ENCODE peak calls at places on chromosome 20, in four cellular contexts. T is endothelial cell of umbilical vein, R is IMR-90, M is GM12878. D is an unnamed sample.

GRCh38 chr20:32059189-32059588 is 7.1 kb downstream of the HCK start:
- DNase-seq in T (no peak), R (no peak), M (no peak), D (no peak)

GRCh38 chr20:58833921-58834320 is 16.8 kb downstream of the GNAS-AS1 start:
- DNase-seq in T (no peak), R (no peak), M (no peak), D (no peak)

GRCh38 chr20:51512645-51513044 is 29.9 kb downstream of the NFATC2 start:
- DNase-seq in T (no peak), R (no peak), M (no peak), D (no peak)

GRCh38 chr20:11676618-11677289 is 240.9 kb upstream of the BTBD3 start:
- DNase-seq in T (peak; percentile 51), R (peak; percentile 42), M (no peak), D (peak; percentile 3)

GRCh38 chr20:52047811-52048302 is 143.7 kb downstream of the ZFP64 start:
- DNase-seq in T (peak; percentile 26), R (peak; percentile 67), M (no peak), D (no peak)

GRCh38 chr20:20212675-20213096 is 155.2 kb upstream of the INSM1 start:
- DNase-seq in T (no peak), R (no peak), M (no peak), D (no peak)

GRCh38 chr20:25859649-25860530 is 163.2 kb upstream of the ZNF337 start:
- DNase-seq in T (peak; percentile 61), R (no peak), M (no peak), D (peak; percentile 64)

GRCh38 chr20:35791823-35792222 is 20.0 kb downstream of the PHF20 start:
- DNase-seq in T (no peak), R (peak; percentile 93), M (no peak), D (no peak)

GRCh38 chr20:47540443-47541354 is 39.0 kb downstream of the NCOA3 start:
- DNase-seq in T (no peak), R (peak; percentile 24), M (peak; percentile 21), D (peak; percentile 53)

GRCh38 chr20:35568645-35569044 is 26.8 kb downstream of the ERGIC3 start:
- DNase-seq in T (no peak), R (no peak), M (no peak), D (peak; percentile 25)

GRCh38 chr20:32608664-32609015 is 23.5 kb upstream of the NOL4L start:
- DNase-seq in T (no peak), R (no peak), M (no peak), D (no peak)

GRCh38 chr20:15257071-15257470 is 919.7 kb upstream of the FLRT3 start:
- DNase-seq in T (no peak), R (no peak), M (no peak), D (no peak)

GRCh38 chr20:1861347-1861987 is 33.7 kb upstream of the SIRPA start:
- DNase-seq in T (peak; percentile 31), R (peak; percentile 25), M (no peak), D (no peak)

GRCh38 chr20:48066256-48066655 is 281.0 kb upstream of the SULF2 start:
- DNase-seq in T (peak; percentile 25), R (peak; percentile 31), M (no peak), D (no peak)

GRCh38 chr20:29878777-29879442 is 1378.6 kb upstream of the DEFB115 start:
- DNase-seq in T (no peak), R (no peak), M (no peak), D (no peak)

GRCh38 chr20:18633411-18633810 is 45.6 kb downstream of the DTD1 start:
- DNase-seq in T (no peak), R (no peak), M (no peak), D (no peak)

GRCh38 chr20:3777726-3778629 is 3.3 kb downstream of the SPEF1 start:
- DNase-seq in T (peak; percentile 39), R (no peak), M (no peak), D (no peak)

GRCh38 chr20:30985386-30985785 is 272.1 kb upstream of the DEFB115 start:
- DNase-seq in T (no peak), R (no peak), M (no peak), D (no peak)

GRCh38 chr20:31587545-31588389 is 17.3 kb upstream of the ID1 start:
- DNase-seq in T (peak; percentile 36), R (no peak), M (no peak), D (no peak)

GRCh38 chr20:2149507-2149906 is 47.9 kb downstream of the STK35 start:
- DNase-seq in T (no peak), R (peak; percentile 62), M (no peak), D (no peak)

GRCh38 chr20:36092424-36093024 is 62.0 kb upstream of the EPB41L1 start:
- DNase-seq in T (peak; percentile 14), R (no peak), M (no peak), D (peak; percentile 56)

GRCh38 chr20:63295422-63295821 is 2.4 kb downstream of the COL20A1 start:
- DNase-seq in T (no peak), R (no peak), M (no peak), D (no peak)

GRCh38 chr20:5008743-5009142 is 7.4 kb upstream of the SLC23A2 start:
- DNase-seq in T (no peak), R (peak; percentile 11), M (no peak), D (no peak)

GRCh38 chr20:23254034-23254433 is 96.6 kb upstream of the NXT1 start:
- DNase-seq in T (no peak), R (no peak), M (no peak), D (no peak)

GRCh38 chr20:49290608-49291191 is 12.8 kb upstream of the ZNFX1 start:
- DNase-seq in T (no peak), R (no peak), M (no peak), D (no peak)

GRCh38 chr20:60345106-60345505 is 386.9 kb downstream of the CDH26 start:
- DNase-seq in T (no peak), R (no peak), M (no peak), D (no peak)

GRCh38 chr20:60338556-60338955 is 380.3 kb downstream of the CDH26 start:
- DNase-seq in T (no peak), R (no peak), M (no peak), D (no peak)

GRCh38 chr20:60340232-60340631 is 382.0 kb downstream of the CDH26 start:
- DNase-seq in T (no peak), R (no peak), M (no peak), D (peak; percentile 22)

DNA sequence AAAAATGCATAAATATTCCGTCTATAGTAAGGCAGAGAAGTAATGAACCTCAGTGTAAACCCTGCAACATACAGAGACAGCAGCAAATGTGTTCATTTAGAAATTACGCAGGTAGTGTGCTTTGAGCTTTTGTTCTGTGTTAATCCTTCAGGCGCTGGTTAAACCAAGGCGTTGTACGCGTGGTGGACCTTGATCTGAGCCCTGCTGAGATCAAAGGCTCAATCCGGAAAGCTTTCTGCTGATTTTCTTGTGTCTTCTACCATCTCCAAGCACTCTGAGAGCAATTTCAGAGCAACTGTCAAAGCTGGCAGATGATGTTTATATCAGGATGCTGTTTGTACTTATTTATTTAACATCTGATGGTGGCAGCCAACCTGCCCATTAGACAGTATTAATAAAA is 382.8 kb downstream of the CDH26 start:
- DNase-seq in T (no peak), R (no peak), M (no peak), D (no peak)
- TF ChIP-seq FOS in T (no peak), R (no peak), M (no peak), D (no peak)

DNA sequence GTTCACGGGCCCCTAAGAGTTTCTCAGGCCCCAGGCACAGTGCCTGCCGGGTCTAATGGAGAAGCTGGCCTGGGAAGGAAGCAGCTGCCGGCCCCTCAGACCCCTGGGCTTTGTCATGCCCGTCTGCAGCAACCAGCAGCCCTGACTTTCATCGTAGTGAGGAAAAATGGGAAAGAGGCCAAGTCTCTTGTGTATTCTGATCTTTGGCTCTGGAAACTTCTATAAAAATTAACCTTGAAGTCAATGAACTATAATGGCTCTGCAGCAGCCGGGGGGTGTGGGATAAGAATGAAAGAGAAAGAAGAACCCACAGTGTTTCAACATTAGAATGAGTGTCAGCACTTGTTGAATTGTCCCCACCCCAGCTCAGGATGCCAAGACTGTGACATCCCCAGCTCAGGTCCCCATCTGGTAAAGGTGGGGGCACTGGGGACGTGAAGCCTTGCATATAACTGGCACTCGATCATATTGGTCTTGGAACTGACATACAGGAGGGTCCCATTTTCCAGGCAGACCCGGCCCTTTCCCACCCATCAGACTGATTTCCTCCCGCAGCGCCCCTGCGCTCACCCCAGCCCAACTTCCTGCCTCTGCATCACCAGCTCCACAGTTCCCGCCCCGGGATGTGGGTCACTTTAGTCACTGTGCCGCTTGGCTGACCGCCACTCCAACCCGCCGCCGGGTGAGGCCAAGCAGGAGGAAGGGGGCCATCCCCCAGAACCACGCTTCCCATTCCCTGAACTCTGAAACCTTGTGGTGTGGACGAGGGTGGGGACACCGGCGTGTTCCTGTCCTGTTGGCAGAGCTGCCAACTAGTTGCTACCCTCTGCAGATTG is 12.7 kb downstream of the TGM2 start:
- DNase-seq in T (peak; percentile 97), R (peak; percentile 73), M (peak; percentile 25), D (no peak)
- TF ChIP-seq FOS in T (peak; percentile 80), R (no peak), M (no peak), D (no peak)

GRCh38 chr20:59948828-59949720 is 8.9 kb downstream of the FAM217B start:
- DNase-seq in T (peak; percentile 57), R (peak; percentile 67), M (no peak), D (no peak)
- TF ChIP-seq FOS in T (no peak), R (no peak), M (no peak), D (no peak)

DNA sequence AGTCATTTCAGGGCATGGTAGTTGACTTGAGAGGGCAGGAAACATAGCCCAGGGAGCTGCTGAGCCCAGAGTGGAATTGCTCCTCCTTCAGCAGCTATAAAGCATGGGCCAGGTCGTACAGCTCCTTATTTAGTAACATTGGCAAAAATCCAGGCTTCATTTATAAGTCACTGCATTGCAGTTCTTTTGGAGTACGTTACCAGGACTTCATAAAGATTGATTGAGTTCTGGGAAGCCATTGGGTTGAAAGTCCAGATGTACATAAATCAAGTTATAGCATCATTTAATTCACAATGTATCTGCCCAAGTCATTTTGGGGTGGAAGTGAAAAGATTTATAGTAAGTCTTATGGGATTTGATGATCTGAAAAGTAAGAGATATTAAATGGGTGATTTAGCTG is 53.0 kb upstream of the ANKEF1 start:
- DNase-seq in T (no peak), R (no peak), M (no peak), D (no peak)
- TF ChIP-seq FOS in T (no peak), R (no peak), M (no peak), D (no peak)

DNA sequence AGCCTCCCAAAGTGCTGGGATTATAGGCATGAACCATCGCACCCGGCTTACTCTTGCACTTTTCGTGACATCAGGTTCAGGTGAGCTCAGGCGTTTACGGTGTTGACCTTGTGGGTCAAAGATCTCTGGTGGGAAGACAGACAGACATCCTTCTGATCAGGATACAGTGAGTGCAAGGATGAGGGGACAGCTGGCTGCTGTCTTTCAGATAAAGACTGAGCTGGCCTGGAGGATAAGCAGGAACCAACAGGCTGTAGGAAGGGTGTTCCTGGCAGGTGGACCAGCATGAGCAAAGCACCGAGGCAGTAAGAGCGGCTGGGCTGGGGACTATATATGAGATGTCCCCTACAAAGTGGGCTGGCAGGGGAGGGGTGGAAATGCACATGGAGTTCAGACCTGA is 11.1 kb upstream of the GTSF1L start:
- DNase-seq in T (no peak), R (no peak), M (no peak), D (no peak)
- TF ChIP-seq FOS in T (no peak), R (no peak), M (no peak), D (no peak)

GRCh38 chr20:24376523-24377085 is 92.8 kb upstream of the SYNDIG1 start:
- DNase-seq in T (no peak), R (peak; percentile 44), M (no peak), D (no peak)
- TF ChIP-seq FOS in T (no peak), R (no peak), M (no peak), D (no peak)